ENCODE peak calls at places on chromosome 19, in five cellular contexts. F, L, I, U and T are unnamed samples.

GRCh38 chr19:30156646-30157045 is 214.6 kb downstream of the URI1 start:
- DNase-seq in F (no peak), U (no peak), I (no peak), L (no peak), T (no peak)

GRCh38 chr19:9857076-9857721 is 22.1 kb downstream of the PIN1 start:
- DNase-seq in U (no peak), I (no peak), F (no peak), L (no peak), T (no peak)

GRCh38 chr19:21022996-21023395 is 2.5 kb downstream of the ZNF430 start:
- DNase-seq in F (no peak), L (no peak), I (no peak), U (no peak), T (no peak)

GRCh38 chr19:50171752-50172151 is 8.7 kb upstream of the IZUMO2 start:
- DNase-seq in U (no peak), I (no peak), F (no peak), L (no peak), T (no peak)

GRCh38 chr19:10505583-10506229 is 2.5 kb upstream of the KEAP1 start:
- DNase-seq in I (peak), L (peak), U (peak), F (peak), T (peak)

GRCh38 chr19:4596033-4596904 is 36.8 kb upstream of the SEMA6B start:
- DNase-seq in F (no peak), L (no peak), U (no peak), I (no peak), T (no peak)

GRCh38 chr19:32336259-32337111 is 8.9 kb upstream of the ZNF507 start:
- DNase-seq in I (no peak), F (no peak), L (no peak), U (no peak), T (no peak)

GRCh38 chr19:43526884-43527859 is at the start of gene ETHE1:
- DNase-seq in L (peak), U (peak), F (peak), I (peak), T (no peak)

GRCh38 chr19:51724543-51724942 is 752 bp upstream of the HAS1 start:
- DNase-seq in U (no peak), I (no peak), F (no peak), L (no peak), T (no peak)

GRCh38 chr19:58170860-58171259 is 12.0 kb upstream of the ZNF274 start:
- DNase-seq in I (no peak), L (no peak), F (no peak), U (no peak), T (no peak)

GRCh38 chr19:48812094-48812929 is 1.5 kb upstream of the BCAT2 start:
- DNase-seq in F (peak), I (peak), L (peak), U (peak), T (peak)

GRCh38 chr19:55118401-55118991 is 1.1 kb upstream of the PPP1R12C start:
- DNase-seq in I (no peak), L (no peak), U (no peak), F (peak), T (no peak)

GRCh38 chr19:7349961-7350711 is 1.4 kb downstream of the ARHGEF18 start:
- DNase-seq in I (no peak), F (peak), L (no peak), U (no peak), T (no peak)

GRCh38 chr19:28130066-28130511 is 1082.9 kb downstream of the UQCRFS1 start:
- DNase-seq in U (no peak), L (no peak), F (no peak), I (no peak), T (peak)
- TF ChIP-seq POLR2AphosphoS5 in U (no peak), L (no peak), F (no peak), I (no peak), T (no peak)

DNA sequence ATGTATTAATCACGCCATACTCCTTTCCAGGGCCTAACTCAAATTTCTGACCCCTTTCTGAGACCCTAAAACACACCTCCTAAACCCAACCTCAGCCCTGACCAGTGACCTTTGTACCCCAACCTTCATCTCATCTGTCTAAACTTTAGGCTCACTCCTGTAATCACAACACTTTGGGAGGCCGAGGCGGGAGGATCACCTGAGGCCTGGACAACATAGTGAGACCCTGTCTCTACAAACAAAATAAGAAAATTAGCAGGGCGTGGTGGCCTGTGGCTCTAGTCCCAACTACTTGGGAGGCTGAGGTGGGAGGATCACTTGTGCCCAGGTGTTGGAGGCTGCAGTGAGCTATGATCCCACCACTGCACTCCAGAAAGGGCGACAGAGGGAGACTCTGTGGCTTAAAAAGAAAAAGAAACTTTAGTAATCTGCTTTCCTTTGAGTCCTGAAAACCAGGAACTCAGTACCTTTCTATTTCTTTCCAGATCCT is 4.7 kb downstream of the RTN2 start:
- DNase-seq in F (no peak), U (no peak), I (no peak), L (no peak), T (no peak)
- H3K4me3 ChIP-seq in F (peak), U (peak), I (no peak), L (no peak), T (peak)

GRCh38 chr19:19059837-19060611 is 3.8 kb upstream of the SLC25A42 start:
- DNase-seq in I (no peak), F (no peak), U (no peak), L (no peak), T (no peak)
- TF ChIP-seq POLR2AphosphoS5 in I (no peak), F (no peak), U (no peak), L (no peak), T (no peak)

GRCh38 chr19:1041272-1041834 is 1.4 kb downstream of the ABCA7 start:
- DNase-seq in F (no peak), I (no peak), U (no peak), L (no peak), T (no peak)
- H3K4me3 ChIP-seq in F (peak), I (no peak), U (peak), L (peak), T (peak)

GRCh38 chr19:2695288-2695866 is 7.1 kb downstream of the GNG7 start:
- DNase-seq in I (peak), L (no peak), F (no peak), U (no peak), T (no peak)
- TF ChIP-seq POLR2AphosphoS5 in I (no peak), L (no peak), F (no peak), U (no peak), T (peak)

DNA sequence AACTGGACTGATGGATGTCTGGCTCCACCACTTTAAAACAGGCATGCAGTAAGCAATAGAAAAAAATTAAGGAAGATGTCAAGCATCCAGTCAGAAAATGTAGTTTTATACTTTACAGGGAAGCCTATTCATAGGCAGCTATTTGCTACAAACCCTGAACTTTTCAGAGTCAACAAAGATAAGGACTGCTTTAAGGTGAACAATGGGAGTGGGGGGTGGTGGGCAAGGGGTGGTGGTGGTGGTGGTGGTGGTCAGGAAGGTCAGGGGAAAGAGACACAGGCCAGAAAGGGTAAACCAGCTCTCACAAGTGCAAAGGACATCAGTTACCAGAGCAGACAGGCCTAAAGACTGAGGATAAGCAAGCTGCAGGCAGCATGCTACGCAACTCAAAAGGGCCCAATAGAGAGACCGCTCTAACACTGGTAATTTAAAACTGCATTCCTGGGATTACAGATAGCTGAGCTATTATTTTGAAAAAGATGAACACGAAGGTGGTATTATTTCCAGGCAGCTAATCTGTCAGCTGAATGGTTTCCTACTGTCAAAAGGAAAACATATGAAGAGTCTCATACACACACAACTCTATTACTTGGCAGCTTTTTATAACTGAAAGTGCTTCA is 14.8 kb downstream of the BRD4 start:
- DNase-seq in F (no peak), I (no peak), U (no peak), L (no peak), T (no peak)
- H3K4me3 ChIP-seq in F (no peak), I (no peak), U (no peak), L (no peak), T (no peak)

GRCh38 chr19:748274-748598 is 2.7 kb upstream of the MISP start:
- DNase-seq in I (no peak), U (no peak), L (peak), F (peak), T (no peak)
- TF ChIP-seq POLR2AphosphoS5 in I (no peak), U (no peak), L (no peak), F (peak), T (no peak)

GRCh38 chr19:397941-398706 is 10.8 kb downstream of the C2CD4C start:
- DNase-seq in U (no peak), L (no peak), I (no peak), F (no peak), T (no peak)
- H3K4me3 ChIP-seq in U (no peak), L (no peak), I (no peak), F (no peak), T (no peak)

GRCh38 chr19:387777-388176 is 21.2 kb downstream of the C2CD4C start:
- DNase-seq in F (no peak), I (no peak), U (no peak), L (no peak), T (no peak)
- TF ChIP-seq POLR2AphosphoS5 in F (no peak), I (no peak), U (no peak), L (no peak), T (no peak)

GRCh38 chr19:40803170-40803856 is 4.3 kb downstream of the EGLN2 start:
- DNase-seq in F (no peak), I (no peak), U (no peak), L (no peak), T (no peak)
- H3K4me3 ChIP-seq in F (peak), I (no peak), U (peak), L (peak), T (peak)